ENCODE peak calls at places on chromosomes 1 and 21, in eight cellular contexts. One of them, this sample, is unnamed.

GRCh38 chr1:2349821-2350220 is 41.5 kb downstream of the MORN1 start:
- DNase-seq in progenitor cell of endocrine pancreas: no peak
- DNase-seq in hepatocyte: no peak
- DNase-seq in WERI-Rb-1: no peak
- DNase-seq in colonic mucosa: no peak
- DNase-seq in activated B cell treated with CpG ODN at 0.5 μM for 24 hours: no peak
- DNase-seq in endothelial cell: no peak
- DNase-seq in glutamatergic neuron: peak; percentile 8
- DNase-seq in this sample: no peak

GRCh38 chr1:205543351-205544305 is 39.2 kb downstream of the CDK18 start:
- DNase-seq in progenitor cell of endocrine pancreas: peak; percentile 47
- DNase-seq in hepatocyte: peak; percentile 81
- DNase-seq in WERI-Rb-1: peak; percentile 79
- DNase-seq in colonic mucosa: peak; percentile 60
- DNase-seq in activated B cell treated with CpG ODN at 0.5 μM for 24 hours: no peak
- DNase-seq in endothelial cell: peak; percentile 85
- DNase-seq in glutamatergic neuron: no peak
- DNase-seq in this sample: no peak

GRCh38 chr1:205933672-205934618 is 9.3 kb downstream of the SLC26A9 start:
- DNase-seq in progenitor cell of endocrine pancreas: no peak
- DNase-seq in hepatocyte: peak; percentile 71
- DNase-seq in WERI-Rb-1: no peak
- DNase-seq in colonic mucosa: no peak
- DNase-seq in activated B cell treated with CpG ODN at 0.5 μM for 24 hours: no peak
- DNase-seq in endothelial cell: no peak
- DNase-seq in glutamatergic neuron: no peak
- DNase-seq in this sample: no peak

GRCh38 chr1:198699167-198700015 is 60.6 kb downstream of the PTPRC start:
- DNase-seq in progenitor cell of endocrine pancreas: peak; percentile 49
- DNase-seq in hepatocyte: peak; percentile 83
- DNase-seq in WERI-Rb-1: peak; percentile 84
- DNase-seq in colonic mucosa: peak; percentile 61
- DNase-seq in activated B cell treated with CpG ODN at 0.5 μM for 24 hours: no peak
- DNase-seq in endothelial cell: peak; percentile 72
- DNase-seq in glutamatergic neuron: peak; percentile 80
- DNase-seq in this sample: peak; percentile 64

GRCh38 chr1:197783510-197783948 is 8.2 kb upstream of the DENND1B start:
- DNase-seq in progenitor cell of endocrine pancreas: no peak
- DNase-seq in hepatocyte: peak; percentile 28
- DNase-seq in WERI-Rb-1: no peak
- DNase-seq in colonic mucosa: peak; percentile 41
- DNase-seq in activated B cell treated with CpG ODN at 0.5 μM for 24 hours: no peak
- DNase-seq in endothelial cell: no peak
- DNase-seq in glutamatergic neuron: no peak
- DNase-seq in this sample: no peak

GRCh38 chr1:31272369-31272768 is 24.2 kb downstream of the SNRNP40 start:
- DNase-seq in progenitor cell of endocrine pancreas: no peak
- DNase-seq in hepatocyte: no peak
- DNase-seq in WERI-Rb-1: no peak
- DNase-seq in colonic mucosa: no peak
- DNase-seq in activated B cell treated with CpG ODN at 0.5 μM for 24 hours: no peak
- DNase-seq in endothelial cell: no peak
- DNase-seq in glutamatergic neuron: no peak
- DNase-seq in this sample: no peak

GRCh38 chr1:28537457-28538199 is 15.3 kb upstream of the TRNAU1AP start:
- DNase-seq in progenitor cell of endocrine pancreas: no peak
- DNase-seq in hepatocyte: no peak
- DNase-seq in WERI-Rb-1: no peak
- DNase-seq in colonic mucosa: peak; percentile 54
- DNase-seq in activated B cell treated with CpG ODN at 0.5 μM for 24 hours: no peak
- DNase-seq in endothelial cell: no peak
- DNase-seq in glutamatergic neuron: no peak
- DNase-seq in this sample: no peak

GRCh38 chr1:33876970-33877680 is 13.2 kb downstream of the HMGB4 start:
- DNase-seq in progenitor cell of endocrine pancreas: no peak
- DNase-seq in hepatocyte: no peak
- DNase-seq in WERI-Rb-1: no peak
- DNase-seq in colonic mucosa: no peak
- DNase-seq in activated B cell treated with CpG ODN at 0.5 μM for 24 hours: no peak
- DNase-seq in endothelial cell: no peak
- DNase-seq in glutamatergic neuron: no peak
- DNase-seq in this sample: no peak

GRCh38 chr1:110361856-110362255 is 22.7 kb downstream of the RBM15 start:
- DNase-seq in progenitor cell of endocrine pancreas: no peak
- DNase-seq in hepatocyte: no peak
- DNase-seq in WERI-Rb-1: no peak
- DNase-seq in colonic mucosa: no peak
- DNase-seq in activated B cell treated with CpG ODN at 0.5 μM for 24 hours: no peak
- DNase-seq in endothelial cell: no peak
- DNase-seq in glutamatergic neuron: no peak
- DNase-seq in this sample: no peak

GRCh38 chr1:78520216-78520615 is 29.4 kb downstream of the PTGFR start:
- DNase-seq in progenitor cell of endocrine pancreas: no peak
- DNase-seq in hepatocyte: no peak
- DNase-seq in WERI-Rb-1: no peak
- DNase-seq in colonic mucosa: no peak
- DNase-seq in activated B cell treated with CpG ODN at 0.5 μM for 24 hours: no peak
- DNase-seq in endothelial cell: no peak
- DNase-seq in glutamatergic neuron: no peak
- DNase-seq in this sample: no peak

GRCh38 chr1:33081554-33082305 is 777 bp downstream of the AZIN2 start:
- DNase-seq in progenitor cell of endocrine pancreas: no peak
- DNase-seq in hepatocyte: peak; percentile 37
- DNase-seq in WERI-Rb-1: no peak
- DNase-seq in colonic mucosa: peak; percentile 44
- DNase-seq in activated B cell treated with CpG ODN at 0.5 μM for 24 hours: no peak
- DNase-seq in endothelial cell: no peak
- DNase-seq in glutamatergic neuron: no peak
- DNase-seq in this sample: no peak

GRCh38 chr1:173206816-173207595 is at the start of gene TNFSF4:
- DNase-seq in progenitor cell of endocrine pancreas: no peak
- DNase-seq in hepatocyte: no peak
- DNase-seq in WERI-Rb-1: no peak
- DNase-seq in colonic mucosa: peak; percentile 26
- DNase-seq in activated B cell treated with CpG ODN at 0.5 μM for 24 hours: no peak
- DNase-seq in endothelial cell: no peak
- DNase-seq in glutamatergic neuron: no peak
- DNase-seq in this sample: peak; percentile 7

GRCh38 chr1:89724369-89725015 is 91.6 kb downstream of the LRRC8C start:
- DNase-seq in progenitor cell of endocrine pancreas: no peak
- DNase-seq in hepatocyte: no peak
- DNase-seq in WERI-Rb-1: no peak
- DNase-seq in colonic mucosa: no peak
- DNase-seq in activated B cell treated with CpG ODN at 0.5 μM for 24 hours: peak; percentile 22
- DNase-seq in endothelial cell: no peak
- DNase-seq in glutamatergic neuron: no peak
- DNase-seq in this sample: no peak

GRCh38 chr1:101463195-101463594 is 226.4 kb downstream of the S1PR1 start:
- DNase-seq in progenitor cell of endocrine pancreas: no peak
- DNase-seq in hepatocyte: no peak
- DNase-seq in WERI-Rb-1: no peak
- DNase-seq in colonic mucosa: no peak
- DNase-seq in activated B cell treated with CpG ODN at 0.5 μM for 24 hours: no peak
- DNase-seq in endothelial cell: no peak
- DNase-seq in glutamatergic neuron: no peak
- DNase-seq in this sample: no peak

GRCh38 chr1:247576514-247576913 is 11.6 kb upstream of the OR2G2 start:
- DNase-seq in progenitor cell of endocrine pancreas: no peak
- DNase-seq in hepatocyte: no peak
- DNase-seq in WERI-Rb-1: no peak
- DNase-seq in colonic mucosa: no peak
- DNase-seq in activated B cell treated with CpG ODN at 0.5 μM for 24 hours: no peak
- DNase-seq in endothelial cell: no peak
- DNase-seq in glutamatergic neuron: no peak
- DNase-seq in this sample: no peak

GRCh38 chr1:62356257-62356835 is 37.1 kb upstream of the KANK4 start:
- DNase-seq in progenitor cell of endocrine pancreas: no peak
- DNase-seq in hepatocyte: peak; percentile 35
- DNase-seq in WERI-Rb-1: no peak
- DNase-seq in colonic mucosa: no peak
- DNase-seq in activated B cell treated with CpG ODN at 0.5 μM for 24 hours: no peak
- DNase-seq in endothelial cell: no peak
- DNase-seq in glutamatergic neuron: no peak
- DNase-seq in this sample: no peak

GRCh38 chr1:232901255-232901654 is 49.2 kb upstream of the NTPCR start:
- DNase-seq in progenitor cell of endocrine pancreas: no peak
- DNase-seq in hepatocyte: no peak
- DNase-seq in WERI-Rb-1: peak; percentile 56
- DNase-seq in colonic mucosa: no peak
- DNase-seq in activated B cell treated with CpG ODN at 0.5 μM for 24 hours: no peak
- DNase-seq in endothelial cell: no peak
- DNase-seq in glutamatergic neuron: no peak
- DNase-seq in this sample: no peak

GRCh38 chr1:11262171-11263049 is at the start of gene MTOR:
- DNase-seq in progenitor cell of endocrine pancreas: peak; percentile 92
- DNase-seq in hepatocyte: peak; percentile 99
- DNase-seq in WERI-Rb-1: peak; percentile 99
- DNase-seq in colonic mucosa: peak; percentile 99
- DNase-seq in activated B cell treated with CpG ODN at 0.5 μM for 24 hours: peak; percentile 80
- DNase-seq in endothelial cell: peak; percentile 92
- DNase-seq in glutamatergic neuron: peak; percentile 94
- DNase-seq in this sample: peak; percentile 96
- TF ChIP-seq CTCF in progenitor cell of endocrine pancreas: no peak
- TF ChIP-seq CTCF in hepatocyte: peak; percentile 28
- TF ChIP-seq CTCF in WERI-Rb-1: peak; percentile 43
- TF ChIP-seq CTCF in colonic mucosa: no peak
- TF ChIP-seq CTCF in activated B cell treated with CpG ODN at 0.5 μM for 24 hours: no peak
- TF ChIP-seq CTCF in endothelial cell: no peak
- TF ChIP-seq CTCF in glutamatergic neuron: no peak
- TF ChIP-seq CTCF in this sample: no peak

DNA sequence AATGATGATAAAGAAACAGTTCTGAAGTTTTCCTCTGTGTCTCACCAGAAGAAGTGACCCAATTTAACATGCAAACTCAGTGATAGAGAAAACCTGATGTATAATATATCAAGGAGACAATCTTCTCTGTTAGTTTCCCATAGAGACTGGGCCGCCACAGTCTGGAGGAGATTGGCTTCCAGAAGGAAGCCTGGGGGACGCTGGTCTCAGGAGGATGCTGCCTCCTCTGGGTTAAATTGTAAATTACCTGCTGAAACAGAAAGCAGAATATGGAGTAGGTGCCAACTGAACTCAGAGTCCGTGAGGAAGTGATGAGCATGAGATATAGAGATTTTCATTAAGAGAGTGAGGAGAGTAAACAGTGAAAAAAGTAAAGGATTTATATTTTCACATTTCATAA is 15.8 kb downstream of the OR14I1 start:
- DNase-seq in progenitor cell of endocrine pancreas: no peak
- DNase-seq in hepatocyte: no peak
- DNase-seq in WERI-Rb-1: no peak
- DNase-seq in colonic mucosa: no peak
- DNase-seq in activated B cell treated with CpG ODN at 0.5 μM for 24 hours: no peak
- DNase-seq in endothelial cell: no peak
- DNase-seq in glutamatergic neuron: no peak
- DNase-seq in this sample: peak; percentile 11
- TF ChIP-seq CTCF in progenitor cell of endocrine pancreas: no peak
- TF ChIP-seq CTCF in hepatocyte: no peak
- TF ChIP-seq CTCF in WERI-Rb-1: peak; percentile 28
- TF ChIP-seq CTCF in colonic mucosa: peak; percentile 38
- TF ChIP-seq CTCF in activated B cell treated with CpG ODN at 0.5 μM for 24 hours: no peak
- TF ChIP-seq CTCF in endothelial cell: no peak
- TF ChIP-seq CTCF in glutamatergic neuron: no peak
- TF ChIP-seq CTCF in this sample: peak; percentile 37

DNA sequence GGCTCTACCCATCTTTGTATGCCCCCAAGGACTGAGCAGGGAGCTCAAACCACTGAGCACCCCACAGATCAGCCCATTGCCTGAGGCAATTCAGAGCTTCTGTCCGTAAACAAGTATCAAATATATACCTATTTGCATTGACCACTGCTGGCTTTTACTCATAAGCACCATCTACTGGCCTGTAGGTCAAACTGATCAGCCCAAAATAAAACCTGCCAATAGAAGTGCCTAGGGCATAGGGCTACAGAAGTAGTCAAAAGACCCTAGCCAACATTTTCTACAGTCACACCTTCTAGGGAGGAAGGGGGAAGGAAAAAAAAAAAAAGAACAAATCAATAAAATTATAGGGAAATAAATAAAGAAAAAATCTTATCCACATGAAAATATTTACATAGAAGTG is 5.3 kb upstream of the LCE3D start:
- DNase-seq in progenitor cell of endocrine pancreas: no peak
- DNase-seq in hepatocyte: no peak
- DNase-seq in WERI-Rb-1: no peak
- DNase-seq in colonic mucosa: no peak
- DNase-seq in activated B cell treated with CpG ODN at 0.5 μM for 24 hours: no peak
- DNase-seq in endothelial cell: no peak
- DNase-seq in glutamatergic neuron: no peak
- DNase-seq in this sample: no peak
- TF ChIP-seq CTCF in progenitor cell of endocrine pancreas: no peak
- TF ChIP-seq CTCF in hepatocyte: no peak
- TF ChIP-seq CTCF in WERI-Rb-1: no peak
- TF ChIP-seq CTCF in colonic mucosa: no peak
- TF ChIP-seq CTCF in activated B cell treated with CpG ODN at 0.5 μM for 24 hours: no peak
- TF ChIP-seq CTCF in endothelial cell: no peak
- TF ChIP-seq CTCF in glutamatergic neuron: no peak
- TF ChIP-seq CTCF in this sample: no peak

GRCh38 chr21:44487831-44488230 is 32.5 kb downstream of the LRRC3 start:
- DNase-seq in progenitor cell of endocrine pancreas: no peak
- DNase-seq in hepatocyte: peak; percentile 42
- DNase-seq in WERI-Rb-1: peak; percentile 56
- DNase-seq in colonic mucosa: no peak
- DNase-seq in activated B cell treated with CpG ODN at 0.5 μM for 24 hours: no peak
- DNase-seq in endothelial cell: no peak
- DNase-seq in glutamatergic neuron: no peak
- DNase-seq in this sample: peak; percentile 43
- TF ChIP-seq CTCF in progenitor cell of endocrine pancreas: peak; percentile 45
- TF ChIP-seq CTCF in hepatocyte: peak; percentile 46
- TF ChIP-seq CTCF in WERI-Rb-1: peak; percentile 65
- TF ChIP-seq CTCF in colonic mucosa: peak; percentile 35
- TF ChIP-seq CTCF in activated B cell treated with CpG ODN at 0.5 μM for 24 hours: no peak
- TF ChIP-seq CTCF in endothelial cell: peak; percentile 64
- TF ChIP-seq CTCF in glutamatergic neuron: peak; percentile 66
- TF ChIP-seq CTCF in this sample: peak; percentile 39

DNA sequence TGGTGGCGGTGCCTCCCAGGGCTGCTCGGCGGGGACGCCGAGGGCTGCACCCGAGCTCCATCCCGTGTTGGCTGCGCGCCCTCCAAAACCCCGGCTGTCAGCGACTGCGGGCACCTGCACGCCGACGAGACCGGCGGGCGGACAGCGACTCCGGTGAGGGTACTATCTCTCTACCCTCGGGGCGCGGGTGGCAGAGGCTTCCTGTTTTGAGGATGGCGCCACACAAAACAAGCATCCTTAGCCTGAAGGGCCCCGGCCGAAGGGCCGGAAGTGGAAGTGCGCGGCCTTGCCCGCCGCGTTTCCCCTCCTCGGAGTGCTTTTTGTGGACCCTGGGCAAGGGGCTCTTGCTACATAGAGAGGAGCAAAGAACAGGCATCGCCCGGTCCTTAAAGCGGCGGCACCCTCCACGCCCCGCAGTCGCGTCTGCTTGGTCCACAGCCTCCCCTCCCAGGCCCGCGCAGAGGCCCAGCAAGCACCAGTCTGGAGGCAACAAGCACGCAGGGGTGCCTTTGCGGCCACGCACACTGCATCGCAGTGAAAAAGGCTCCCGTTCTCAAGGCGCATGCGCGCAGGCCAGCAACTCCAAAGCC is 560 bp upstream of the COQ8A start:
- DNase-seq in progenitor cell of endocrine pancreas: peak; percentile 30
- DNase-seq in hepatocyte: peak; percentile 71
- DNase-seq in WERI-Rb-1: peak; percentile 20
- DNase-seq in colonic mucosa: peak; percentile 68
- DNase-seq in activated B cell treated with CpG ODN at 0.5 μM for 24 hours: no peak
- DNase-seq in endothelial cell: peak; percentile 56
- DNase-seq in glutamatergic neuron: peak; percentile 69
- DNase-seq in this sample: peak; percentile 47
- TF ChIP-seq CTCF in progenitor cell of endocrine pancreas: no peak
- TF ChIP-seq CTCF in hepatocyte: no peak
- TF ChIP-seq CTCF in WERI-Rb-1: no peak
- TF ChIP-seq CTCF in colonic mucosa: no peak
- TF ChIP-seq CTCF in activated B cell treated with CpG ODN at 0.5 μM for 24 hours: no peak
- TF ChIP-seq CTCF in endothelial cell: no peak
- TF ChIP-seq CTCF in glutamatergic neuron: no peak
- TF ChIP-seq CTCF in this sample: no peak